ENCODE peak calls at places on chromosomes 12 and 14, in eight cellular contexts. I is IMR-90, H is body of pancreas, C is ovary, F is upper lobe of left lung, Z is uterus, K is GM12878, G is prostate gland. U is an unnamed sample.

GRCh38 chr12:67811437-67812361 is 163.2 kb downstream of the DYRK2 start:
- DNase-seq in I (peak), H (no peak), C (no peak), F (no peak), Z (no peak), K (no peak), G (no peak), U (no peak)

GRCh38 chr12:34402228-34402898 is 380.1 kb downstream of the ALG10 start:
- DNase-seq in I (no peak), H (peak), C (peak), F (peak), Z (peak), K (no peak), G (peak), U (peak)

GRCh38 chr12:55619352-55620138 is 17.1 kb upstream of the OR10P1 start:
- DNase-seq in I (peak), H (peak), C (no peak), F (no peak), Z (no peak), K (peak), G (peak), U (no peak)

GRCh38 chr12:45192041-45192695 is 23.7 kb upstream of the ANO6 start:
- DNase-seq in I (peak), H (no peak), C (no peak), F (no peak), Z (no peak), K (no peak), G (no peak), U (no peak)

GRCh38 chr12:101608301-101609133 is 13.7 kb downstream of the MYBPC1 start:
- DNase-seq in I (no peak), H (peak), C (no peak), F (no peak), Z (no peak), K (no peak), G (peak), U (peak)

GRCh38 chr12:94416613-94417012 is 43.1 kb downstream of the CEP83 start:
- DNase-seq in I (no peak), H (no peak), C (no peak), F (no peak), Z (no peak), K (no peak), G (no peak), U (no peak)

GRCh38 chr14:40599726-40600125 is 1007.0 kb upstream of the LRFN5 start:
- DNase-seq in I (no peak), H (no peak), C (no peak), F (no peak), Z (no peak), K (no peak), G (no peak), U (no peak)

GRCh38 chr12:51970904-51971646 is 19.6 kb downstream of the ACVR1B start:
- DNase-seq in I (peak), H (no peak), C (no peak), F (no peak), Z (no peak), K (peak), G (no peak), U (no peak)

GRCh38 chr12:116552750-116553383 is 6.3 kb upstream of the MAP1LC3B2 start:
- DNase-seq in I (no peak), H (no peak), C (no peak), F (no peak), Z (no peak), K (no peak), G (no peak), U (no peak)
- H3K27ac ChIP-seq in I (no peak), H (no peak), C (no peak), F (no peak), Z (no peak), K (no peak), G (no peak), U (no peak)

GRCh38 chr12:57049047-57049446 is 882 bp downstream of the MYO1A start:
- DNase-seq in I (no peak), H (no peak), C (no peak), F (no peak), Z (no peak), K (no peak), G (no peak), U (peak)

GRCh38 chr12:57048423-57048822 is 1.5 kb downstream of the MYO1A start:
- DNase-seq in I (no peak), H (no peak), C (no peak), F (no peak), Z (no peak), K (no peak), G (no peak), U (no peak)

GRCh38 chr12:57047981-57048380 is 1.9 kb downstream of the MYO1A start:
- DNase-seq in I (peak), H (no peak), C (no peak), F (no peak), Z (no peak), K (no peak), G (no peak), U (no peak)

GRCh38 chr12:57051011-57051410 is 1.1 kb upstream of the MYO1A start:
- DNase-seq in I (no peak), H (no peak), C (no peak), F (no peak), Z (no peak), K (no peak), G (no peak), U (no peak)

GRCh38 chr12:57049890-57050289 is at the start of gene MYO1A:
- DNase-seq in I (peak), H (no peak), C (no peak), F (no peak), Z (no peak), K (no peak), G (no peak), U (no peak)
- TF ChIP-seq POLR2A in I (no peak), H (no peak), C (no peak), F (no peak), Z (no peak), K (no peak), G (no peak), U (peak)

GRCh38 chr12:13666806-13667205 is 314.6 kb downstream of the GRIN2B start:
- DNase-seq in I (no peak), H (no peak), C (no peak), F (no peak), Z (no peak), K (no peak), G (no peak), U (no peak)
- TF ChIP-seq CTCF in I (no peak), H (no peak), C (no peak), F (no peak), Z (no peak), K (peak), G (no peak), U (peak)

DNA sequence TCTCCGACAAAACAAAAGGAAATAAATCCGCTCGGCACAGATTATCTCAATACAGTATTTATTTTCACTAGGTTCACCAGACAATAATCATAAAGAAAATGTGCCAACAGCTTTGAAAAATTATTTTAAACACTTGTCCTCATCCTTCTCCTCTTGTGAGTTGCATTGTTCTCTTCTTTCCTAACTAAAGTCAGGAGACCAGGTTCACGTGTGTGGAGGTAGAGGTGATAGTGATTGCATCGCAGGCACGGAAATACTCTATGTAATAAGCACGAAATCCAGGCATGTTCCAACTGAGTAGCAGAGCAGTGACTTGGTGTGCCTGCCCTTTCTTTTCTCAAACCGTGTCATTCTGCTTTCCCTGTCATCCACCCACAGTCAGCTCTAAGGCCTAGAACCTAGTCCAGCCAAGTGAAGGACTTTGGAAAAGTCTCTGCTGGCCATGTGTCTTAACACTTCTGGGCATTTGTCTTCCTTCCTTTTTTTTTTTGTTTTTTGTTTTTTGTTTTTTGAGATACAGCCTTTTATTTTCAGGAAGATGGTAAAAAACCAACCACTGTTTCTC is 939 bp upstream of the SEL1L start:
- DNase-seq in I (no peak), H (peak), C (no peak), F (no peak), Z (no peak), K (no peak), G (no peak), U (no peak)
- H3K27ac ChIP-seq in I (no peak), H (peak), C (peak), F (no peak), Z (peak), K (peak), G (peak), U (no peak)

DNA sequence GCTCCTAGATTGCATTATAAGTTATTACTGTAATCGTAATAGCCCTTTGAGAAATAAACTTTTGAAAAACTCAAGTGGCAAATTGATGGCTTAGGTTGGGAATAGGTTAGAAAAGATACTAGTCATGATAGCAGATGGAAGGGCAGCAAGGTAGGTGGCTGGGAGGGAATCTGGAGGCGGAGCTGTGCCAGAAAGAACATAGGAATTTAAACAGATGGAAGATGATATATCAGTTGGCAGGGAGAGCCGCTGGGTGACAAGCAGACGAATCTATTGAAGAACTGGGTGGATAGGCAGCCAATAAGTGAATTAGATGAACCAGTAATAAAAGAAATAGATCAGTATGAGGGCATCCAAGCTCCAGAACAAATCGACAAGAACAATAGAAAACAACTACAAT is 142.1 kb downstream of the CNTN1 start:
- DNase-seq in I (no peak), H (no peak), C (no peak), F (no peak), Z (no peak), K (no peak), G (no peak), U (no peak)
- TF ChIP-seq POLR2A in I (no peak), H (no peak), C (no peak), F (no peak), Z (no peak), K (no peak), G (no peak), U (no peak)

GRCh38 chr14:99806040-99806439 is 12.8 kb downstream of the EML1 start:
- DNase-seq in I (no peak), H (no peak), C (no peak), F (no peak), Z (no peak), K (no peak), G (no peak), U (no peak)

GRCh38 chr14:99808133-99808505 is 14.9 kb downstream of the EML1 start:
- DNase-seq in I (no peak), H (no peak), C (no peak), F (no peak), Z (no peak), K (no peak), G (no peak), U (no peak)

GRCh38 chr14:99808515-99808914 is 15.3 kb downstream of the EML1 start:
- DNase-seq in I (no peak), H (no peak), C (no peak), F (no peak), Z (no peak), K (no peak), G (no peak), U (no peak)

GRCh38 chr14:99806841-99807240 is 13.6 kb downstream of the EML1 start:
- DNase-seq in I (no peak), H (no peak), C (no peak), F (no peak), Z (no peak), K (no peak), G (no peak), U (no peak)

GRCh38 chr14:99807413-99808132 is 14.4 kb downstream of the EML1 start:
- DNase-seq in I (no peak), H (no peak), C (no peak), F (no peak), Z (no peak), K (no peak), G (no peak), U (no peak)
- TF ChIP-seq CTCF in I (no peak), H (no peak), C (no peak), F (no peak), Z (no peak), K (no peak), G (no peak), U (no peak)

GRCh38 chr12:30908389-30909087 is 18.0 kb upstream of the TSPAN11 start:
- DNase-seq in I (peak), H (no peak), C (no peak), F (no peak), Z (no peak), K (no peak), G (peak), U (no peak)
- H3K27ac ChIP-seq in I (no peak), H (no peak), C (no peak), F (peak), Z (no peak), K (no peak), G (peak), U (no peak)

GRCh38 chr12:76031414-76032042 is at the start of gene PHLDA1:
- DNase-seq in I (peak), H (peak), C (peak), F (peak), Z (peak), K (peak), G (peak), U (peak)
- TF ChIP-seq POLR2A in I (peak), H (peak), C (peak), F (peak), Z (peak), K (peak), G (peak), U (peak)

DNA sequence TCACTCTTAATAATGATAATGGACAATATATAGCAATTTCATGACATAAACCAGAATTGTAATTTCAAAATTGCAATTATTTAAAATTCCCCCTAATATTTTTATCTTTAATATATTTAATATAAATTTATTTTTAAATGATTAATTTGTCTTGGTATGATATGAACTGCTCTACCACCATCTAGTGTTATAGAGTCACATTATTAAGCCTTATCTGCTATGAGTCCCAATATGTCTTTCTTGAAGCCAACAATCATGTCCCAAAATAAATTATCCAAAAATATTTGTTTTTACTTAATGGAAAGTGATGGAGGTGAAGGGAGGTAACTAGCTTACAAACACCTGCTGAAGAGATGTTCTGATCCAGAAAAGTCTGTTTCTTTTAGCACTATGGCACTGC is 151.4 kb downstream of the KCNC2 start:
- DNase-seq in I (peak), H (no peak), C (no peak), F (no peak), Z (no peak), K (no peak), G (no peak), U (no peak)
- TF ChIP-seq CTCF in I (peak), H (no peak), C (no peak), F (no peak), Z (no peak), K (no peak), G (no peak), U (no peak)

DNA sequence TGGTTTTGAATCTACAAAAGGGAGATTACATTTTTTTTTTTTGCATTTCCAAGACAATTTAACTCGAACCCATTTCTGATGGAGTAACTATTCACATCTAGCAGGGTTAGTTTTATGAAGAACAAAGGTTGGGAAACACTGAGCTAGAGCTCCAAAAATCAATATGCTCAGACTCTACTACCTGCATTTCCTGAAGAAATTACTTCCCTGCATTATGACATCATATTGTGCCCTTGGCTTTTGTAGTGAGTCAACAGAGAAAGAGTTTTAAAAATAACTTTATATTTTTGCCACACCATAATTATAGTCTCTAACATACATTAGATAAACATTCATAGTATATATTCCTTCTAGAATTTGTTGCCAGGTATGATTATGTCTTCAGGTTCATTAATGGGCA is 14.8 kb downstream of the GRIP1 start:
- DNase-seq in I (no peak), H (no peak), C (no peak), F (no peak), Z (no peak), K (no peak), G (no peak), U (no peak)
- H3K27ac ChIP-seq in I (no peak), H (no peak), C (no peak), F (no peak), Z (no peak), K (no peak), G (no peak), U (no peak)